ENCODE peak calls at places on chromosomes 4 and X, in nine cellular contexts. One of them, this sample, is unnamed.

GRCh38 chr4:156021298-156021697 is 67.6 kb upstream of the CTSO start:
- DNase-seq in GM10248: no peak
- DNase-seq in activated CD8-positive, alpha-beta memory T cell treated with anti-CD3 and anti-CD28 coated beads, Interleukin-2, amount 50 U/mL, for 48 hours: no peak
- DNase-seq in Jurkat, Clone E6-1: no peak
- DNase-seq in breast epithelium: no peak
- DNase-seq in T-helper 17 cell: no peak
- DNase-seq in activated gamma-delta T cell: no peak
- DNase-seq in cardiac fibroblast: no peak
- DNase-seq in Calu3: peak; percentile 50
- DNase-seq in this sample: no peak

GRCh38 chr4:96164814-96165351 is 325.0 kb downstream of the PDHA2 start:
- DNase-seq in GM10248: no peak
- DNase-seq in activated CD8-positive, alpha-beta memory T cell treated with anti-CD3 and anti-CD28 coated beads, Interleukin-2, amount 50 U/mL, for 48 hours: no peak
- DNase-seq in Jurkat, Clone E6-1: no peak
- DNase-seq in breast epithelium: no peak
- DNase-seq in T-helper 17 cell: no peak
- DNase-seq in activated gamma-delta T cell: no peak
- DNase-seq in cardiac fibroblast: peak; percentile 95
- DNase-seq in Calu3: no peak
- DNase-seq in this sample: no peak

GRCh38 chr4:578451-579443 is 2.7 kb upstream of the TMEM271 start:
- DNase-seq in GM10248: no peak
- DNase-seq in activated CD8-positive, alpha-beta memory T cell treated with anti-CD3 and anti-CD28 coated beads, Interleukin-2, amount 50 U/mL, for 48 hours: no peak
- DNase-seq in Jurkat, Clone E6-1: no peak
- DNase-seq in breast epithelium: no peak
- DNase-seq in T-helper 17 cell: no peak
- DNase-seq in activated gamma-delta T cell: no peak
- DNase-seq in cardiac fibroblast: no peak
- DNase-seq in Calu3: no peak
- DNase-seq in this sample: no peak

GRCh38 chrX:154750301-154751120 is at the start of gene GAB3:
- DNase-seq in GM10248: peak; percentile 32
- DNase-seq in activated CD8-positive, alpha-beta memory T cell treated with anti-CD3 and anti-CD28 coated beads, Interleukin-2, amount 50 U/mL, for 48 hours: peak; percentile 64
- DNase-seq in Jurkat, Clone E6-1: no peak
- DNase-seq in breast epithelium: no peak
- DNase-seq in T-helper 17 cell: peak; percentile 21
- DNase-seq in activated gamma-delta T cell: peak; percentile 49
- DNase-seq in cardiac fibroblast: peak; percentile 48
- DNase-seq in Calu3: peak; percentile 22
- DNase-seq in this sample: peak; percentile 20

GRCh38 chrX:150683536-150684146 is 9.6 kb upstream of the MTMR1 start:
- DNase-seq in GM10248: peak; percentile 37
- DNase-seq in activated CD8-positive, alpha-beta memory T cell treated with anti-CD3 and anti-CD28 coated beads, Interleukin-2, amount 50 U/mL, for 48 hours: no peak
- DNase-seq in Jurkat, Clone E6-1: peak; percentile 38
- DNase-seq in breast epithelium: no peak
- DNase-seq in T-helper 17 cell: no peak
- DNase-seq in activated gamma-delta T cell: no peak
- DNase-seq in cardiac fibroblast: peak; percentile 58
- DNase-seq in Calu3: peak; percentile 32
- DNase-seq in this sample: no peak

GRCh38 chrX:55907968-55908607 is 190.5 kb downstream of the RRAGB start:
- DNase-seq in GM10248: peak; percentile 55
- DNase-seq in activated CD8-positive, alpha-beta memory T cell treated with anti-CD3 and anti-CD28 coated beads, Interleukin-2, amount 50 U/mL, for 48 hours: peak; percentile 62
- DNase-seq in Jurkat, Clone E6-1: peak; percentile 66
- DNase-seq in breast epithelium: peak; percentile 60
- DNase-seq in T-helper 17 cell: peak; percentile 16
- DNase-seq in activated gamma-delta T cell: no peak
- DNase-seq in cardiac fibroblast: peak; percentile 28
- DNase-seq in Calu3: peak; percentile 83
- DNase-seq in this sample: peak; percentile 77

GRCh38 chrX:47176101-47176740 is 17.4 kb upstream of the UBA1 start:
- DNase-seq in GM10248: no peak
- DNase-seq in activated CD8-positive, alpha-beta memory T cell treated with anti-CD3 and anti-CD28 coated beads, Interleukin-2, amount 50 U/mL, for 48 hours: no peak
- DNase-seq in Jurkat, Clone E6-1: no peak
- DNase-seq in breast epithelium: no peak
- DNase-seq in T-helper 17 cell: no peak
- DNase-seq in activated gamma-delta T cell: no peak
- DNase-seq in cardiac fibroblast: no peak
- DNase-seq in Calu3: no peak
- DNase-seq in this sample: no peak

GRCh38 chr4:148737071-148737470 is 294.9 kb upstream of the NR3C2 start:
- DNase-seq in GM10248: no peak
- DNase-seq in activated CD8-positive, alpha-beta memory T cell treated with anti-CD3 and anti-CD28 coated beads, Interleukin-2, amount 50 U/mL, for 48 hours: no peak
- DNase-seq in Jurkat, Clone E6-1: no peak
- DNase-seq in breast epithelium: no peak
- DNase-seq in T-helper 17 cell: no peak
- DNase-seq in activated gamma-delta T cell: no peak
- DNase-seq in cardiac fibroblast: no peak
- DNase-seq in Calu3: no peak
- DNase-seq in this sample: no peak

GRCh38 chr4:15470149-15470520 is 453 bp downstream of the CC2D2A start:
- DNase-seq in GM10248: no peak
- DNase-seq in activated CD8-positive, alpha-beta memory T cell treated with anti-CD3 and anti-CD28 coated beads, Interleukin-2, amount 50 U/mL, for 48 hours: no peak
- DNase-seq in Jurkat, Clone E6-1: no peak
- DNase-seq in breast epithelium: no peak
- DNase-seq in T-helper 17 cell: no peak
- DNase-seq in activated gamma-delta T cell: no peak
- DNase-seq in cardiac fibroblast: no peak
- DNase-seq in Calu3: no peak
- DNase-seq in this sample: no peak

GRCh38 chr4:31088600-31089230 is 368.5 kb downstream of the PCDH7 start:
- DNase-seq in GM10248: no peak
- DNase-seq in activated CD8-positive, alpha-beta memory T cell treated with anti-CD3 and anti-CD28 coated beads, Interleukin-2, amount 50 U/mL, for 48 hours: no peak
- DNase-seq in Jurkat, Clone E6-1: no peak
- DNase-seq in breast epithelium: no peak
- DNase-seq in T-helper 17 cell: no peak
- DNase-seq in activated gamma-delta T cell: no peak
- DNase-seq in cardiac fibroblast: peak; percentile 51
- DNase-seq in Calu3: no peak
- DNase-seq in this sample: no peak

GRCh38 chr4:91325495-91325894 is 978.3 kb upstream of the GRID2 start:
- DNase-seq in GM10248: no peak
- DNase-seq in activated CD8-positive, alpha-beta memory T cell treated with anti-CD3 and anti-CD28 coated beads, Interleukin-2, amount 50 U/mL, for 48 hours: no peak
- DNase-seq in Jurkat, Clone E6-1: no peak
- DNase-seq in breast epithelium: no peak
- DNase-seq in T-helper 17 cell: no peak
- DNase-seq in activated gamma-delta T cell: no peak
- DNase-seq in cardiac fibroblast: peak; percentile 48
- DNase-seq in Calu3: peak; percentile 35
- DNase-seq in this sample: no peak

GRCh38 chr4:157521916-157522315 is 301.4 kb downstream of the GRIA2 start:
- DNase-seq in GM10248: no peak
- DNase-seq in activated CD8-positive, alpha-beta memory T cell treated with anti-CD3 and anti-CD28 coated beads, Interleukin-2, amount 50 U/mL, for 48 hours: no peak
- DNase-seq in Jurkat, Clone E6-1: no peak
- DNase-seq in breast epithelium: no peak
- DNase-seq in T-helper 17 cell: no peak
- DNase-seq in activated gamma-delta T cell: no peak
- DNase-seq in cardiac fibroblast: peak; percentile 39
- DNase-seq in Calu3: no peak
- DNase-seq in this sample: no peak

GRCh38 chr4:82652062-82652461 is 90.3 kb upstream of the TMEM150C start:
- DNase-seq in GM10248: no peak
- DNase-seq in activated CD8-positive, alpha-beta memory T cell treated with anti-CD3 and anti-CD28 coated beads, Interleukin-2, amount 50 U/mL, for 48 hours: no peak
- DNase-seq in Jurkat, Clone E6-1: no peak
- DNase-seq in breast epithelium: no peak
- DNase-seq in T-helper 17 cell: no peak
- DNase-seq in activated gamma-delta T cell: no peak
- DNase-seq in cardiac fibroblast: peak; percentile 23
- DNase-seq in Calu3: no peak
- DNase-seq in this sample: no peak

GRCh38 chrX:74104356-74105065 is 199.5 kb upstream of the ZCCHC13 start:
- DNase-seq in GM10248: no peak
- DNase-seq in activated CD8-positive, alpha-beta memory T cell treated with anti-CD3 and anti-CD28 coated beads, Interleukin-2, amount 50 U/mL, for 48 hours: no peak
- DNase-seq in Jurkat, Clone E6-1: no peak
- DNase-seq in breast epithelium: no peak
- DNase-seq in T-helper 17 cell: no peak
- DNase-seq in activated gamma-delta T cell: no peak
- DNase-seq in cardiac fibroblast: no peak
- DNase-seq in Calu3: no peak
- DNase-seq in this sample: no peak